ENCODE peak calls at places on chromosomes 16 and 17, in eight cellular contexts. One of them, this sample, is unnamed.

GRCh38 chr17:18991531-18992315 is 12.8 kb downstream of the FAM83G start:
- DNase-seq in kidney epithelial cell: no peak
- DNase-seq in suprapubic skin: no peak
- DNase-seq in lung: no peak
- DNase-seq in tibial nerve: no peak
- DNase-seq in AG04450: no peak
- DNase-seq in fibroblast of pulmonary artery: no peak
- DNase-seq in HCT116: no peak
- DNase-seq in this sample: no peak

GRCh38 chr16:66270333-66270927 is 96.1 kb upstream of the CDH5 start:
- DNase-seq in lung: peak
- DNase-seq in HCT116: peak
- DNase-seq in suprapubic skin: no peak
- DNase-seq in tibial nerve: peak
- DNase-seq in AG04450: no peak
- DNase-seq in kidney epithelial cell: no peak
- DNase-seq in fibroblast of pulmonary artery: peak
- DNase-seq in this sample: no peak

GRCh38 chr16:83315271-83315670 is 492.5 kb upstream of the HSBP1 start:
- DNase-seq in AG04450: no peak
- DNase-seq in kidney epithelial cell: no peak
- DNase-seq in HCT116: no peak
- DNase-seq in tibial nerve: no peak
- DNase-seq in fibroblast of pulmonary artery: no peak
- DNase-seq in lung: no peak
- DNase-seq in suprapubic skin: no peak
- DNase-seq in this sample: no peak

GRCh38 chr16:67948015-67948414 is 4.1 kb upstream of the LCAT start:
- DNase-seq in kidney epithelial cell: no peak
- DNase-seq in lung: no peak
- DNase-seq in HCT116: no peak
- DNase-seq in fibroblast of pulmonary artery: no peak
- DNase-seq in suprapubic skin: no peak
- DNase-seq in AG04450: no peak
- DNase-seq in tibial nerve: no peak
- DNase-seq in this sample: no peak

GRCh38 chr16:8863594-8864424 is 5.0 kb downstream of the CARHSP1 start:
- DNase-seq in tibial nerve: peak
- DNase-seq in kidney epithelial cell: no peak
- DNase-seq in AG04450: no peak
- DNase-seq in lung: no peak
- DNase-seq in HCT116: no peak
- DNase-seq in fibroblast of pulmonary artery: no peak
- DNase-seq in suprapubic skin: no peak
- DNase-seq in this sample: no peak

GRCh38 chr17:77097772-77098171 is 43.0 kb upstream of the SEC14L1 start:
- DNase-seq in AG04450: no peak
- DNase-seq in lung: no peak
- DNase-seq in kidney epithelial cell: no peak
- DNase-seq in tibial nerve: no peak
- DNase-seq in fibroblast of pulmonary artery: no peak
- DNase-seq in suprapubic skin: no peak
- DNase-seq in HCT116: no peak
- DNase-seq in this sample: no peak

GRCh38 chr17:66345264-66345663 is 42.9 kb downstream of the PRKCA start:
- DNase-seq in AG04450: no peak
- DNase-seq in lung: no peak
- DNase-seq in HCT116: no peak
- DNase-seq in tibial nerve: no peak
- DNase-seq in suprapubic skin: no peak
- DNase-seq in fibroblast of pulmonary artery: no peak
- DNase-seq in kidney epithelial cell: no peak
- DNase-seq in this sample: no peak

GRCh38 chr17:4559139-4559791 is 1.1 kb downstream of the GGT6 start:
- DNase-seq in kidney epithelial cell: no peak
- DNase-seq in fibroblast of pulmonary artery: no peak
- DNase-seq in lung: no peak
- DNase-seq in AG04450: no peak
- DNase-seq in suprapubic skin: no peak
- DNase-seq in HCT116: no peak
- DNase-seq in tibial nerve: no peak
- DNase-seq in this sample: no peak

GRCh38 chr17:6996256-6997111 is 635 bp downstream of the ALOX12 start:
- DNase-seq in kidney epithelial cell: no peak
- DNase-seq in lung: no peak
- DNase-seq in fibroblast of pulmonary artery: no peak
- DNase-seq in AG04450: no peak
- DNase-seq in HCT116: no peak
- DNase-seq in tibial nerve: no peak
- DNase-seq in suprapubic skin: no peak
- DNase-seq in this sample: no peak

GRCh38 chr16:49858200-49859129 is 2.6 kb upstream of the ZNF423 start:
- DNase-seq in AG04450: no peak
- DNase-seq in tibial nerve: no peak
- DNase-seq in lung: peak
- DNase-seq in fibroblast of pulmonary artery: peak
- DNase-seq in kidney epithelial cell: no peak
- DNase-seq in HCT116: no peak
- DNase-seq in suprapubic skin: no peak
- DNase-seq in this sample: no peak

GRCh38 chr17:8724451-8724850 is 20.2 kb downstream of the CCDC42 start:
- DNase-seq in AG04450: no peak
- DNase-seq in suprapubic skin: no peak
- DNase-seq in fibroblast of pulmonary artery: no peak
- DNase-seq in lung: peak
- DNase-seq in tibial nerve: no peak
- DNase-seq in HCT116: no peak
- DNase-seq in kidney epithelial cell: no peak
- DNase-seq in this sample: no peak

GRCh38 chr17:62723842-62724241 is 84.3 kb downstream of the MARCHF10 start:
- DNase-seq in kidney epithelial cell: no peak
- DNase-seq in tibial nerve: no peak
- DNase-seq in AG04450: no peak
- DNase-seq in HCT116: no peak
- DNase-seq in suprapubic skin: no peak
- DNase-seq in fibroblast of pulmonary artery: no peak
- DNase-seq in lung: no peak
- DNase-seq in this sample: no peak

GRCh38 chr16:15701975-15702970 is 52.2 kb downstream of the NDE1 start:
- DNase-seq in HCT116: no peak
- DNase-seq in lung: no peak
- DNase-seq in tibial nerve: no peak
- DNase-seq in fibroblast of pulmonary artery: peak
- DNase-seq in suprapubic skin: no peak
- DNase-seq in kidney epithelial cell: no peak
- DNase-seq in AG04450: no peak
- DNase-seq in this sample: no peak

GRCh38 chr17:2122641-2123302 is 67.9 kb downstream of the HIC1 start:
- DNase-seq in lung: peak
- DNase-seq in fibroblast of pulmonary artery: peak
- DNase-seq in tibial nerve: peak
- DNase-seq in AG04450: peak
- DNase-seq in HCT116: no peak
- DNase-seq in suprapubic skin: peak
- DNase-seq in kidney epithelial cell: no peak
- DNase-seq in this sample: peak

GRCh38 chr17:49845210-49845782 is 2.6 kb downstream of the TAC4 start:
- DNase-seq in tibial nerve: no peak
- DNase-seq in suprapubic skin: no peak
- DNase-seq in kidney epithelial cell: no peak
- DNase-seq in fibroblast of pulmonary artery: no peak
- DNase-seq in AG04450: no peak
- DNase-seq in HCT116: no peak
- DNase-seq in lung: no peak
- DNase-seq in this sample: no peak

GRCh38 chr17:78369791-78370381 is 8.6 kb upstream of the PGS1 start:
- DNase-seq in kidney epithelial cell: no peak
- DNase-seq in fibroblast of pulmonary artery: no peak
- DNase-seq in HCT116: no peak
- DNase-seq in lung: no peak
- DNase-seq in tibial nerve: no peak
- DNase-seq in suprapubic skin: no peak
- DNase-seq in AG04450: no peak
- DNase-seq in this sample: no peak

GRCh38 chr16:89167425-89167941 is 4.1 kb upstream of the CDH15 start:
- DNase-seq in lung: peak
- DNase-seq in suprapubic skin: no peak
- DNase-seq in fibroblast of pulmonary artery: peak
- DNase-seq in HCT116: peak
- DNase-seq in AG04450: peak
- DNase-seq in kidney epithelial cell: no peak
- DNase-seq in tibial nerve: peak
- DNase-seq in this sample: no peak

DNA sequence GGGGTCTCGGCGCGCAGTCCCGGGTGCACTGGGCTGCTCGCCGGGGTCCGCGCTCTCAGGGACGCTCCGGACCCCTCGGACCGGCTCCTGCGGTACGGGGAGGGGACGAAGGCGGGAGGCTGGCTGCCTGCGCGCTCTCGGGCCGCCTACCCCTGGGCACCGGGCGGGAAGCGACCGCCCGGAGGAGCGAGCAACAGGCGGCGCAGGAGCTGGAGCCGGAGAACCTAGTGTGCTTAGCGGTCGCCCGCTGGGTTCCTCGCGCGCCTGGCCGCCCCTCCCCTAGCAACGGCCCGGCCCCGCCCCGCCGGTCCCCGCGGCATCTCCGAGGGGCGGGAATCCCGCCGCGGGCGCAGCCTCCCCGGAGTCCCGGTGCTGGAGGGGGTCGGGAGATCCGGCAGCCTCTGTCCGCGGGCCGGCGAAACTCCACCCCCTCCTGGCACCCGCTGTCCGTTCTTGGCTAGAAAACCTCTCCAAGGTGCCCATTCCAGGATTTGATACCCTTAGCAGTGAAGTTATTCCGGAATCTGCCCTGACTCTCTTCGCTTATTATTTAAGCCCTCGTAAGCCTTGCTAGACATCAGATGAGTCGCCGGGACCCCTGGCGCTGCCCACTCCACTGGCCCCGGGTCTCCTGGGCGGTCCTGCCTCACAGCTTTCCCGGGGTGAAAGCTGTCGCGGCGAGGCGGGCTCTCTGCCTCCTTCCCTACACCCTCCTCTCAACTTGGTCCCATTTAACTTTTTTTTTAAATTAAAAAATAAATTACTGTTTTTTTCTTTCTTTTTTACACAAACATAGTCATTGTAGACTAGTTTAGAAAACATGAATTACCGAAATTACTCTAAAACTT is at the start of gene RPRML:
- DNase-seq in HCT116: no peak
- DNase-seq in suprapubic skin: no peak
- DNase-seq in AG04450: no peak
- DNase-seq in lung: no peak
- DNase-seq in fibroblast of pulmonary artery: peak
- DNase-seq in tibial nerve: no peak
- DNase-seq in kidney epithelial cell: no peak
- DNase-seq in this sample: no peak
- H3K4me3 ChIP-seq in HCT116: peak
- H3K4me3 ChIP-seq in suprapubic skin: peak
- H3K4me3 ChIP-seq in AG04450: peak
- H3K4me3 ChIP-seq in lung: peak
- H3K4me3 ChIP-seq in fibroblast of pulmonary artery: peak
- H3K4me3 ChIP-seq in tibial nerve: peak
- H3K4me3 ChIP-seq in kidney epithelial cell: peak
- H3K4me3 ChIP-seq in this sample: peak

GRCh38 chr17:57001541-57001940 is 23.6 kb downstream of the SCPEP1 start:
- DNase-seq in HCT116: no peak
- DNase-seq in AG04450: no peak
- DNase-seq in tibial nerve: no peak
- DNase-seq in suprapubic skin: no peak
- DNase-seq in lung: no peak
- DNase-seq in fibroblast of pulmonary artery: no peak
- DNase-seq in kidney epithelial cell: no peak
- DNase-seq in this sample: no peak
- TF ChIP-seq CTCF in HCT116: no peak
- TF ChIP-seq CTCF in AG04450: no peak
- TF ChIP-seq CTCF in tibial nerve: no peak
- TF ChIP-seq CTCF in suprapubic skin: no peak
- TF ChIP-seq CTCF in lung: no peak
- TF ChIP-seq CTCF in fibroblast of pulmonary artery: no peak
- TF ChIP-seq CTCF in kidney epithelial cell: no peak
- TF ChIP-seq CTCF in this sample: no peak

DNA sequence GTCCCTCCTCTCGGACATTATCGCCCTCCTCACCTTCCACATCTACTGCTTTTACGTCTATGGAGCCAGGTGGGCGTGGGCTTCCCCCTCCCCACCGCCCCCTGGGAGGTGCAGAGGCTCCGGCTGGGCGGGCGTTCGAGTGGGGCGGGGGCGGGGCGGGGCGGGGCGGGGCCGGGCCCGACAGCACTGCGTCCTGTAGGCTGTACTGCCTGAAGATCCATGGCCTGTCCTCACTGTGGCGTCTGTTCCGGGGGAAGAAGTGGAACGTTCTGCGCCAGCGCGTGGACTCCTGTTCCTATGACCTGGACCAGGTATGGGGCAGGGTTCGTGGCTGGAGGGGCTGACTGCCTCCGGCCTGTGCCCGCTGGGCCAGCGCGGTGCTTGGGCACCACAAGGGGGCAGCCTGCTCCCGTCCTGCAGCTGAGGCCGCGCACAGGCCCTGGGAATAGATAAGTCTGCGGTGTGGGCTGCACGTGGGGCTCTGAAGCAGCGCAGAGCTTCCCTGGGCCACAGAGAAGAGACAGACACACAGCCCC is 9.2 kb downstream of the PIGQ start:
- DNase-seq in tibial nerve: peak
- DNase-seq in suprapubic skin: no peak
- DNase-seq in lung: peak
- DNase-seq in kidney epithelial cell: no peak
- DNase-seq in AG04450: no peak
- DNase-seq in HCT116: no peak
- DNase-seq in fibroblast of pulmonary artery: peak
- DNase-seq in this sample: no peak
- H3K4me3 ChIP-seq in tibial nerve: no peak
- H3K4me3 ChIP-seq in suprapubic skin: no peak
- H3K4me3 ChIP-seq in lung: no peak
- H3K4me3 ChIP-seq in kidney epithelial cell: no peak
- H3K4me3 ChIP-seq in AG04450: no peak
- H3K4me3 ChIP-seq in HCT116: no peak
- H3K4me3 ChIP-seq in fibroblast of pulmonary artery: no peak
- H3K4me3 ChIP-seq in this sample: peak

DNA sequence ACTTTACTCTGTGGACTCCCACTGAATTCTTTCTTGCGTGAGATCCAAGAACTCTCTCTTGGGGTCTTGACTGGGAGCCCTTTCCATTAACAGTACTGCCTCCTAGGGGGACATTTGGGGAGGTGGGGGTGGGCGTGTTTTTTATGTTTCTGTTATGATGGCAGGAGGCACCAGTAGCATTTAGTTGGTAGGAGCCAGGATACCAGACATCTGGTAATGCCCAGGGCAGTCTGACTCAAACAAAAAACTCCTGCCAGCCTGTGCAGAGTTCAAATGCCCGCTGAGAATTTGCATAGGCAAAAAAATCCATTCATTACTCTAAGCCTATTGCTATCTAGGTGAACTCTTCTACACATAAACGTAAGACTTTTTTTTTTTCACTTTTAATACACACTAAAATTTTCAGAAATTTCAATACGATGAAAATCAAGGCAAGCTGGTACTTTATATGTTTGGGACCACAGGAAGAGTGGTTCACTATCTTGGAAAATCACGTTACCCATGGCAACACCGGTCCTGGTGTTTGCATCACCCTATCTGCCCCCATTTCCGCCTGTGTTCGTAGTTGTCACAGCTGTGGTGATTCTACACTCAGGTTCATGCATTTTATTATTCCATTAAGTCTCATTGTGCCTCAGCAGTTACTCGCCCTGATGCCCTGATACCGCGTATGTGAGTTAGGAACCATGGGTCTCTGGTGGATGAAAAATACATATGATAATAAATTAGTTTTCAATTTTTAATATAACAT is 121.1 kb upstream of the XYLT1 start:
- DNase-seq in tibial nerve: no peak
- DNase-seq in AG04450: no peak
- DNase-seq in fibroblast of pulmonary artery: no peak
- DNase-seq in HCT116: no peak
- DNase-seq in suprapubic skin: no peak
- DNase-seq in lung: no peak
- DNase-seq in kidney epithelial cell: no peak
- DNase-seq in this sample: no peak
- TF ChIP-seq CTCF in tibial nerve: no peak
- TF ChIP-seq CTCF in AG04450: no peak
- TF ChIP-seq CTCF in fibroblast of pulmonary artery: no peak
- TF ChIP-seq CTCF in HCT116: no peak
- TF ChIP-seq CTCF in suprapubic skin: no peak
- TF ChIP-seq CTCF in lung: no peak
- TF ChIP-seq CTCF in kidney epithelial cell: no peak
- TF ChIP-seq CTCF in this sample: no peak